ENCODE peak calls at places on chromosomes 12 and 14, in five cellular contexts. One of them, this sample, is unnamed. For H3K4me1 and H3K9me3, the result is how much of the 10 kb centered on the place peaks cover.

GRCh38 chr14:33509927-33510535 is 440.8 kb downstream of the EGLN3 start:
- DNase-seq in adrenal gland: no peak
- DNase-seq in tibial nerve: no peak
- DNase-seq in fibroblast of lung: peak
- DNase-seq in A673: no peak
- DNase-seq in this sample: no peak

GRCh38 chr14:99666533-99666932 is 17.6 kb upstream of the CYP46A1 start:
- DNase-seq in adrenal gland: no peak
- DNase-seq in tibial nerve: no peak
- DNase-seq in fibroblast of lung: no peak
- DNase-seq in A673: no peak
- DNase-seq in this sample: no peak

GRCh38 chr12:50402270-50403000 is 1.8 kb downstream of the LARP4 start:
- DNase-seq in adrenal gland: no peak
- DNase-seq in tibial nerve: no peak
- DNase-seq in fibroblast of lung: peak
- DNase-seq in A673: no peak
- DNase-seq in this sample: no peak

GRCh38 chr12:131902332-131903241 is 8.2 kb downstream of the ULK1 start:
- DNase-seq in adrenal gland: no peak
- DNase-seq in tibial nerve: no peak
- DNase-seq in fibroblast of lung: no peak
- DNase-seq in A673: no peak
- DNase-seq in this sample: no peak

GRCh38 chr14:91947196-91948184 is at the start of gene FBLN5:
- DNase-seq in adrenal gland: peak
- DNase-seq in tibial nerve: peak
- DNase-seq in fibroblast of lung: peak
- DNase-seq in A673: peak
- DNase-seq in this sample: peak

GRCh38 chr14:92717571-92718042 is 30.8 kb downstream of the LGMN start:
- DNase-seq in adrenal gland: no peak
- DNase-seq in tibial nerve: no peak
- DNase-seq in fibroblast of lung: peak
- DNase-seq in A673: no peak
- DNase-seq in this sample: no peak

GRCh38 chr14:23160924-23161522 is 22.4 kb downstream of the SLC7A8 start:
- DNase-seq in adrenal gland: peak
- DNase-seq in tibial nerve: no peak
- DNase-seq in fibroblast of lung: peak
- DNase-seq in A673: peak
- DNase-seq in this sample: peak

GRCh38 chr14:61965030-61965745 is 203.0 kb downstream of the SNAPC1 start:
- DNase-seq in adrenal gland: no peak
- DNase-seq in tibial nerve: no peak
- DNase-seq in fibroblast of lung: peak
- DNase-seq in A673: peak
- DNase-seq in this sample: no peak

GRCh38 chr14:32129124-32129523 is 52.0 kb downstream of the ARHGAP5 start:
- DNase-seq in adrenal gland: no peak
- DNase-seq in tibial nerve: no peak
- DNase-seq in fibroblast of lung: peak
- DNase-seq in A673: no peak
- DNase-seq in this sample: no peak

GRCh38 chr14:22487941-22488340 is 101.1 kb downstream of the DAD1 start:
- DNase-seq in adrenal gland: no peak
- DNase-seq in tibial nerve: no peak
- DNase-seq in fibroblast of lung: no peak
- DNase-seq in A673: no peak
- DNase-seq in this sample: no peak

GRCh38 chr12:121086896-121087295 is 45.8 kb upstream of the P2RX7 start:
- DNase-seq in adrenal gland: no peak
- DNase-seq in tibial nerve: no peak
- DNase-seq in fibroblast of lung: no peak
- DNase-seq in A673: no peak
- DNase-seq in this sample: no peak

GRCh38 chr14:75769047-75769685 is 108.1 kb downstream of the TTLL5 start:
- DNase-seq in adrenal gland: no peak
- DNase-seq in tibial nerve: no peak
- DNase-seq in fibroblast of lung: peak
- DNase-seq in A673: no peak
- DNase-seq in this sample: no peak

GRCh38 chr14:23099212-23099861 is 4.0 kb downstream of the C14orf119 start:
- DNase-seq in adrenal gland: no peak
- DNase-seq in tibial nerve: no peak
- DNase-seq in fibroblast of lung: no peak
- DNase-seq in A673: no peak
- DNase-seq in this sample: no peak

GRCh38 chr12:39723831-39724230 is 104.2 kb upstream of the ABCD2 start:
- DNase-seq in adrenal gland: no peak
- DNase-seq in tibial nerve: no peak
- DNase-seq in fibroblast of lung: peak
- DNase-seq in A673: peak
- DNase-seq in this sample: no peak

GRCh38 chr14:97380539-97380941 is 583.4 kb downstream of the VRK1 start:
- DNase-seq in adrenal gland: no peak
- DNase-seq in tibial nerve: no peak
- DNase-seq in fibroblast of lung: no peak
- DNase-seq in A673: no peak
- DNase-seq in this sample: no peak

GRCh38 chr14:90624228-90624627 is 192.0 kb downstream of the TTC7B start:
- DNase-seq in adrenal gland: peak
- DNase-seq in tibial nerve: no peak
- DNase-seq in fibroblast of lung: peak
- DNase-seq in A673: no peak
- DNase-seq in this sample: no peak

GRCh38 chr14:24296341-24297157 is 3.0 kb downstream of the DHRS1 start:
- DNase-seq in adrenal gland: peak
- DNase-seq in tibial nerve: no peak
- DNase-seq in fibroblast of lung: peak
- DNase-seq in A673: peak
- DNase-seq in this sample: peak

GRCh38 chr12:8563383-8563782 is 22.7 kb upstream of the CLEC4E start:
- DNase-seq in adrenal gland: no peak
- DNase-seq in tibial nerve: no peak
- DNase-seq in fibroblast of lung: no peak
- DNase-seq in A673: no peak
- DNase-seq in this sample: no peak

GRCh38 chr14:101027291-101027690 is 123.8 kb upstream of the RTL1 start:
- DNase-seq in adrenal gland: no peak
- DNase-seq in tibial nerve: no peak
- DNase-seq in fibroblast of lung: no peak
- DNase-seq in A673: no peak
- DNase-seq in this sample: no peak

GRCh38 chr14:70254476-70254961 is 65.8 kb upstream of the SLC8A3 start:
- DNase-seq in adrenal gland: peak
- DNase-seq in tibial nerve: no peak
- DNase-seq in fibroblast of lung: peak
- DNase-seq in A673: peak
- DNase-seq in this sample: peak

GRCh38 chr12:100243137-100243536 is 23.7 kb downstream of the DEPDC4 start:
- DNase-seq in adrenal gland: no peak
- DNase-seq in tibial nerve: no peak
- DNase-seq in fibroblast of lung: no peak
- DNase-seq in A673: no peak
- DNase-seq in this sample: no peak

GRCh38 chr12:9064201-9064814 is 51.4 kb downstream of the A2M start:
- DNase-seq in adrenal gland: peak
- DNase-seq in tibial nerve: no peak
- DNase-seq in fibroblast of lung: peak
- DNase-seq in A673: peak
- DNase-seq in this sample: peak

GRCh38 chr14:29822430-29822709 is 105.3 kb downstream of the PRKD1 start:
- DNase-seq in adrenal gland: no peak
- DNase-seq in tibial nerve: no peak
- DNase-seq in fibroblast of lung: no peak
- DNase-seq in A673: no peak
- DNase-seq in this sample: no peak

GRCh38 chr12:132342322-132342721 is 12.9 kb upstream of the GALNT9 start:
- DNase-seq in adrenal gland: no peak
- DNase-seq in tibial nerve: no peak
- DNase-seq in fibroblast of lung: no peak
- DNase-seq in A673: peak
- DNase-seq in this sample: no peak

GRCh38 chr14:49918709-49919108 is 25.8 kb downstream of the ARF6 start:
- DNase-seq in adrenal gland: no peak
- DNase-seq in tibial nerve: no peak
- DNase-seq in fibroblast of lung: no peak
- DNase-seq in A673: no peak
- DNase-seq in this sample: no peak

GRCh38 chr14:78022059-78022458 is 148.1 kb upstream of the NRXN3 start:
- DNase-seq in adrenal gland: peak
- DNase-seq in tibial nerve: no peak
- DNase-seq in fibroblast of lung: peak
- DNase-seq in A673: peak
- DNase-seq in this sample: peak

GRCh38 chr14:74917200-74917543 is 5.9 kb downstream of the RPS6KL1 start:
- DNase-seq in adrenal gland: no peak
- DNase-seq in tibial nerve: no peak
- DNase-seq in fibroblast of lung: no peak
- DNase-seq in A673: no peak
- DNase-seq in this sample: no peak

GRCh38 chr12:113266106-113266895 is 45.0 kb downstream of the TPCN1 start:
- DNase-seq in adrenal gland: no peak
- DNase-seq in tibial nerve: no peak
- DNase-seq in fibroblast of lung: no peak
- DNase-seq in A673: no peak
- DNase-seq in this sample: no peak

GRCh38 chr12:1845886-1846285 is 25.5 kb downstream of the LRTM2 start:
- DNase-seq in adrenal gland: no peak
- DNase-seq in tibial nerve: no peak
- DNase-seq in fibroblast of lung: no peak
- DNase-seq in A673: no peak
- DNase-seq in this sample: no peak

GRCh38 chr14:101561145-101561896 is at the start of gene DIO3:
- DNase-seq in adrenal gland: no peak
- DNase-seq in tibial nerve: peak
- DNase-seq in fibroblast of lung: peak
- DNase-seq in A673: peak
- DNase-seq in this sample: no peak

GRCh38 chr12:46468159-46468558 is 95.6 kb upstream of the SLC38A2 start:
- DNase-seq in adrenal gland: peak
- DNase-seq in tibial nerve: no peak
- DNase-seq in fibroblast of lung: peak
- DNase-seq in A673: no peak
- DNase-seq in this sample: no peak

DNA sequence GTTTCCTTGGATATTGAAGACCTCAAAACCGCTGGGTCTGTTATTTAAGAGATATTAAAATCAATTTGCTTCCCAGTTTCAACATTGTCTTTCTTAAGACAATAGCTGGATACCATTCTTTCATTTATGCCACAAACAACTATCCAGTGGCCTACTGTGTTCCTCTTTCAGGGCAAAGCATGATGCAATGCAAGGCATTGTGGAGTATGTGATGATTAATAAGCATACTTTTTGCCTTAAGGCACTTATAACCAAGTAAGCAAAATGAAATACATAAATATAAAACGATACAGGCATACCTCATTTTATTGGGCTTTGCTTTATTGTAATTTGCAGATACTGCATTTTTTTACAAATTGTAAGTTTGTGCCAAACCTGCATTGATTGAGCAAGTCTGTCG is 45.5 kb downstream of the SCN8A start:
- DNase-seq in adrenal gland: no peak
- DNase-seq in tibial nerve: no peak
- DNase-seq in fibroblast of lung: no peak
- DNase-seq in A673: no peak
- DNase-seq in this sample: no peak
- H3K4me1 ChIP-seq in adrenal gland: under half
- H3K4me1 ChIP-seq in tibial nerve: under half
- H3K4me1 ChIP-seq in fibroblast of lung: under half
- H3K4me1 ChIP-seq in A673: under half
- H3K4me1 ChIP-seq in this sample: under half

DNA sequence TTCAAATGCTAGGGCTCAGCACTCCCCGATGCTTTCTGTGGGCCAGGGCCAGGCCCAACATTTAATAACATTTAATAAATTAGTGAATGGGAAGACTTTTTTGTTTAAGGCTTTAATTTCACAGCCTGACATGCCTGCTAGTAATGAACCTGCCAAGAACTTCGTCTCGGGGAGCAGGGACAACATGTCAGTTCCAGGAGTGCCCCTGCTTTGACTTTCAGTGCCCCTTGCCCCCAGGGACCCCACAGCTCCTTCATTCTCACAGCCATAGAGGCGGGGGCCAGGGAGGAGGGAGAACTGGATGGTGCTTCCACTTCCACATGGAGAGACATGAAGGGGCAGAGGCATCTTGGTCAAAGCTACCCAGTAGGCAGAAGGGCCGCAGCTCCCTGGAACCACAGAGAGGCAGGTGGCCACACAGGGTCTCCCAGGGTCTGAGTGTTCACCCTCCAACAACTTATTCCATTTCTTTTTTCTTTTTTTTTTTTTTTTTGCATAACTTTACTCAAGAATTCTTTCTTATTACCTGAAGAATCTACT is 66.0 kb upstream of the DDX11 start:
- DNase-seq in adrenal gland: no peak
- DNase-seq in tibial nerve: no peak
- DNase-seq in fibroblast of lung: no peak
- DNase-seq in A673: no peak
- DNase-seq in this sample: no peak
- H3K9me3 ChIP-seq in adrenal gland: under half
- H3K9me3 ChIP-seq in tibial nerve: under half
- H3K9me3 ChIP-seq in fibroblast of lung: under half
- H3K9me3 ChIP-seq in A673: under half
- H3K9me3 ChIP-seq in this sample: under half

GRCh38 chr12:96623155-96623554 is 133.8 kb downstream of the CFAP54 start:
- DNase-seq in adrenal gland: no peak
- DNase-seq in tibial nerve: no peak
- DNase-seq in fibroblast of lung: no peak
- DNase-seq in A673: no peak
- DNase-seq in this sample: no peak

GRCh38 chr12:96617178-96617577 is 127.8 kb downstream of the CFAP54 start:
- DNase-seq in adrenal gland: no peak
- DNase-seq in tibial nerve: no peak
- DNase-seq in fibroblast of lung: no peak
- DNase-seq in A673: no peak
- DNase-seq in this sample: no peak
- TF ChIP-seq CTCF in adrenal gland: no peak
- TF ChIP-seq CTCF in tibial nerve: no peak
- TF ChIP-seq CTCF in fibroblast of lung: no peak
- TF ChIP-seq CTCF in A673: peak
- TF ChIP-seq CTCF in this sample: no peak

GRCh38 chr12:112008918-112009317 is 4.0 kb downstream of the TMEM116 start:
- DNase-seq in adrenal gland: no peak
- DNase-seq in tibial nerve: no peak
- DNase-seq in fibroblast of lung: no peak
- DNase-seq in A673: no peak
- DNase-seq in this sample: no peak

GRCh38 chr12:112012775-112013600 is at the start of the genes ERP29 and TMEM116:
- DNase-seq in adrenal gland: peak
- DNase-seq in tibial nerve: peak
- DNase-seq in fibroblast of lung: peak
- DNase-seq in A673: peak
- DNase-seq in this sample: peak

GRCh38 chr12:112007945-112008344 is 5.0 kb downstream of the TMEM116 start:
- DNase-seq in adrenal gland: no peak
- DNase-seq in tibial nerve: no peak
- DNase-seq in fibroblast of lung: peak
- DNase-seq in A673: no peak
- DNase-seq in this sample: no peak

GRCh38 chr12:112011685-112012084 is 1.3 kb downstream of the TMEM116 start:
- DNase-seq in adrenal gland: no peak
- DNase-seq in tibial nerve: no peak
- DNase-seq in fibroblast of lung: no peak
- DNase-seq in A673: no peak
- DNase-seq in this sample: no peak

GRCh38 chr12:112010415-112011344 is 2.3 kb downstream of the TMEM116 start:
- DNase-seq in adrenal gland: no peak
- DNase-seq in tibial nerve: no peak
- DNase-seq in fibroblast of lung: no peak
- DNase-seq in A673: no peak
- DNase-seq in this sample: no peak
- H3K4me1 ChIP-seq in adrenal gland: under half
- H3K4me1 ChIP-seq in tibial nerve: under half
- H3K4me1 ChIP-seq in fibroblast of lung: under half
- H3K4me1 ChIP-seq in A673: under half
- H3K4me1 ChIP-seq in this sample: under half